ENCODE peak calls at places on chromosomes 16 and 17, in seven cellular contexts. One of them, this sample, is unnamed.

GRCh38 chr16:58155839-58156238 is 26.7 kb upstream of the CFAP20 start:
- DNase-seq in adrenal gland: no peak
- DNase-seq in AG04450: no peak
- DNase-seq in neural progenitor cell: no peak
- DNase-seq in foreskin fibroblast: no peak
- DNase-seq in endodermal cell: no peak
- DNase-seq in WERI-Rb-1: no peak
- DNase-seq in this sample: no peak

GRCh38 chr16:85586360-85587145 is 26.6 kb upstream of the GSE1 start:
- DNase-seq in adrenal gland: no peak
- DNase-seq in AG04450: no peak
- DNase-seq in neural progenitor cell: no peak
- DNase-seq in foreskin fibroblast: peak; percentile 76
- DNase-seq in endodermal cell: no peak
- DNase-seq in WERI-Rb-1: peak; percentile 40
- DNase-seq in this sample: no peak

GRCh38 chr16:77531741-77532140 is 96.9 kb upstream of the ADAMTS18 start:
- DNase-seq in adrenal gland: no peak
- DNase-seq in AG04450: no peak
- DNase-seq in neural progenitor cell: no peak
- DNase-seq in foreskin fibroblast: peak; percentile 83
- DNase-seq in endodermal cell: no peak
- DNase-seq in WERI-Rb-1: no peak
- DNase-seq in this sample: no peak

GRCh38 chr17:7884581-7885356 is 3.8 kb upstream of the CHD3 start:
- DNase-seq in adrenal gland: no peak
- DNase-seq in AG04450: no peak
- DNase-seq in neural progenitor cell: peak; percentile 48
- DNase-seq in foreskin fibroblast: peak; percentile 19
- DNase-seq in endodermal cell: peak; percentile 65
- DNase-seq in WERI-Rb-1: no peak
- DNase-seq in this sample: peak; percentile 8

GRCh38 chr17:28705074-28705659 is 6.5 kb downstream of the PROCA1 start:
- DNase-seq in adrenal gland: no peak
- DNase-seq in AG04450: no peak
- DNase-seq in neural progenitor cell: no peak
- DNase-seq in foreskin fibroblast: no peak
- DNase-seq in endodermal cell: no peak
- DNase-seq in WERI-Rb-1: no peak
- DNase-seq in this sample: no peak

GRCh38 chr16:27529962-27530361 is 19.8 kb downstream of the GTF3C1 start:
- DNase-seq in adrenal gland: no peak
- DNase-seq in AG04450: peak; percentile 24
- DNase-seq in neural progenitor cell: no peak
- DNase-seq in foreskin fibroblast: peak; percentile 86
- DNase-seq in endodermal cell: no peak
- DNase-seq in WERI-Rb-1: no peak
- DNase-seq in this sample: no peak

GRCh38 chr16:77223184-77223583 is 24.0 kb downstream of the SYCE1L start:
- DNase-seq in adrenal gland: no peak
- DNase-seq in AG04450: no peak
- DNase-seq in neural progenitor cell: peak; percentile 48
- DNase-seq in foreskin fibroblast: no peak
- DNase-seq in endodermal cell: peak; percentile 89
- DNase-seq in WERI-Rb-1: peak; percentile 60
- DNase-seq in this sample: no peak

GRCh38 chr17:6254036-6254435 is 180.9 kb downstream of the AIPL1 start:
- DNase-seq in adrenal gland: no peak
- DNase-seq in AG04450: no peak
- DNase-seq in neural progenitor cell: no peak
- DNase-seq in foreskin fibroblast: peak; percentile 20
- DNase-seq in endodermal cell: no peak
- DNase-seq in WERI-Rb-1: no peak
- DNase-seq in this sample: no peak

GRCh38 chr17:80877095-80877828 is 114.4 kb upstream of the CHMP6 start:
- DNase-seq in adrenal gland: peak; percentile 11
- DNase-seq in AG04450: no peak
- DNase-seq in neural progenitor cell: no peak
- DNase-seq in foreskin fibroblast: no peak
- DNase-seq in endodermal cell: peak; percentile 30
- DNase-seq in WERI-Rb-1: no peak
- DNase-seq in this sample: no peak

DNA sequence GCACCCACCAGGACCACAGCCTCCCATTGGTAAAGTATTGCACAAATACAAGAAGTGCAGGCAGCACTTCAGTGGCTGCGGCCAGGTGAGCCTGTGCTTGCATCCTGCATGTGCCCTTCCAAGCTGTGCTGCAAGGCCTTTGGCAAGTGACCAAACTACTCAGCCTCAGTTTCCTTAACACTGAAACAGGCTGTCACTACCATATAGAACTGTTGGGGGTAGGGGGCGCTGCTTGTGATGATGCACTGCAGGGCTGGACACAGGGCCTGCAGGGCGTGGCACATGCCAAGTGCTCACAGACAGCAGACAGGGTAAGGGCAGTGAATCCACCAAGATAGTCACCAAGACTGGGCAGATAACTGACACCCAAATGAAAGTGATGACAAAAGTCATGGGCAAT is 65.6 kb upstream of the SREBF1 start:
- DNase-seq in adrenal gland: no peak
- DNase-seq in AG04450: no peak
- DNase-seq in neural progenitor cell: no peak
- DNase-seq in foreskin fibroblast: no peak
- DNase-seq in endodermal cell: peak; percentile 57
- DNase-seq in WERI-Rb-1: no peak
- DNase-seq in this sample: no peak
- TF ChIP-seq CTCF in adrenal gland: no peak
- TF ChIP-seq CTCF in AG04450: no peak
- TF ChIP-seq CTCF in neural progenitor cell: no peak
- TF ChIP-seq CTCF in foreskin fibroblast: no peak
- TF ChIP-seq CTCF in endodermal cell: peak; percentile 43
- TF ChIP-seq CTCF in WERI-Rb-1: peak; percentile 9
- TF ChIP-seq CTCF in this sample: no peak

GRCh38 chr17:75854881-75855309 is 240 bp downstream of the WBP2 start:
- DNase-seq in adrenal gland: no peak
- DNase-seq in AG04450: no peak
- DNase-seq in neural progenitor cell: no peak
- DNase-seq in foreskin fibroblast: no peak
- DNase-seq in endodermal cell: no peak
- DNase-seq in WERI-Rb-1: no peak
- DNase-seq in this sample: no peak

GRCh38 chr17:75853410-75853809 is 1.7 kb downstream of the WBP2 start:
- DNase-seq in adrenal gland: peak; percentile 74
- DNase-seq in AG04450: no peak
- DNase-seq in neural progenitor cell: no peak
- DNase-seq in foreskin fibroblast: peak; percentile 63
- DNase-seq in endodermal cell: peak; percentile 52
- DNase-seq in WERI-Rb-1: no peak
- DNase-seq in this sample: no peak

GRCh38 chr17:75855310-75856061 is at the start of gene WBP2:
- DNase-seq in adrenal gland: peak; percentile 100
- DNase-seq in AG04450: peak; percentile 99
- DNase-seq in neural progenitor cell: peak; percentile 100
- DNase-seq in foreskin fibroblast: peak; percentile 100
- DNase-seq in endodermal cell: peak; percentile 100
- DNase-seq in WERI-Rb-1: peak; percentile 100
- DNase-seq in this sample: peak; percentile 95

GRCh38 chr17:75854111-75854748 is 905 bp downstream of the WBP2 start:
- DNase-seq in adrenal gland: peak; percentile 84
- DNase-seq in AG04450: no peak
- DNase-seq in neural progenitor cell: peak; percentile 32
- DNase-seq in foreskin fibroblast: peak; percentile 77
- DNase-seq in endodermal cell: peak; percentile 77
- DNase-seq in WERI-Rb-1: peak; percentile 76
- DNase-seq in this sample: no peak

GRCh38 chr17:75856062-75856681 is 1.0 kb upstream of the WBP2 start:
- DNase-seq in adrenal gland: peak; percentile 53
- DNase-seq in AG04450: no peak
- DNase-seq in neural progenitor cell: no peak
- DNase-seq in foreskin fibroblast: peak; percentile 40
- DNase-seq in endodermal cell: no peak
- DNase-seq in WERI-Rb-1: no peak
- DNase-seq in this sample: peak; percentile 25
- TF ChIP-seq CTCF in adrenal gland: no peak
- TF ChIP-seq CTCF in AG04450: peak; percentile 11
- TF ChIP-seq CTCF in neural progenitor cell: no peak
- TF ChIP-seq CTCF in foreskin fibroblast: no peak
- TF ChIP-seq CTCF in endodermal cell: no peak
- TF ChIP-seq CTCF in WERI-Rb-1: no peak
- TF ChIP-seq CTCF in this sample: no peak

DNA sequence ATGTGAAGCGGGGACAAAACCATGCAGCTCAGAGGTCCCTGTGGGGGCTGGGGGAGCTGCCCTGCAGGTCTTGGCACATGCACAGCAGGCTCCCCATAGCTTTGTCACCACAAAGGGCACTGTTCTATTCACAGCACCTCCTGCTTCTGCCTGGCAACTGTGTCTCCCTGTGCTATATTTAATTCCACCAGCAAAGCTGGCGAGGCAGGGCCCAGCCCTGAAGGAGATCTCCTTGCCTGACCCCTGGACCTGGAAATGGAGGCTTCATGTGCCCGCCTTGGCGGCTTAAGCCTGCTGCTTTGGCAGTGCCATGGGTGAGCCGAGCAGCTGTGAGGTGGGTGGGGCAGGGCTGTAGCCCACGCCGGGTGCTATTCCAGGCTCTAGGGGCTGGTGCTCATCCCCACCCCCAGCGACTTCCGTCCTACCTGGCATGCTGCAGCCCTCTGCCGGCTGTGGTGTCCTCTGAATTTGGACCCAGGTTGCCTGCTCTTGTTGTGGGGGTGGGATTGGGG is 6.8 kb downstream of the LDHD start:
- DNase-seq in adrenal gland: peak; percentile 79
- DNase-seq in AG04450: no peak
- DNase-seq in neural progenitor cell: no peak
- DNase-seq in foreskin fibroblast: no peak
- DNase-seq in endodermal cell: peak; percentile 58
- DNase-seq in WERI-Rb-1: no peak
- DNase-seq in this sample: peak; percentile 50
- TF ChIP-seq CTCF in adrenal gland: no peak
- TF ChIP-seq CTCF in AG04450: no peak
- TF ChIP-seq CTCF in neural progenitor cell: no peak
- TF ChIP-seq CTCF in foreskin fibroblast: no peak
- TF ChIP-seq CTCF in endodermal cell: no peak
- TF ChIP-seq CTCF in WERI-Rb-1: no peak
- TF ChIP-seq CTCF in this sample: no peak

GRCh38 chr17:39143552-39144093 is 7.8 kb downstream of the PLXDC1 start:
- DNase-seq in adrenal gland: no peak
- DNase-seq in AG04450: no peak
- DNase-seq in neural progenitor cell: no peak
- DNase-seq in foreskin fibroblast: peak; percentile 31
- DNase-seq in endodermal cell: no peak
- DNase-seq in WERI-Rb-1: no peak
- DNase-seq in this sample: no peak
- TF ChIP-seq CTCF in adrenal gland: no peak
- TF ChIP-seq CTCF in AG04450: no peak
- TF ChIP-seq CTCF in neural progenitor cell: no peak
- TF ChIP-seq CTCF in foreskin fibroblast: no peak
- TF ChIP-seq CTCF in endodermal cell: no peak
- TF ChIP-seq CTCF in WERI-Rb-1: no peak
- TF ChIP-seq CTCF in this sample: no peak

GRCh38 chr17:68320943-68321557 is 29.8 kb downstream of the ARSG start:
- DNase-seq in adrenal gland: no peak
- DNase-seq in AG04450: no peak
- DNase-seq in neural progenitor cell: no peak
- DNase-seq in foreskin fibroblast: no peak
- DNase-seq in endodermal cell: no peak
- DNase-seq in WERI-Rb-1: no peak
- DNase-seq in this sample: no peak
- TF ChIP-seq CTCF in adrenal gland: no peak
- TF ChIP-seq CTCF in AG04450: no peak
- TF ChIP-seq CTCF in neural progenitor cell: no peak
- TF ChIP-seq CTCF in foreskin fibroblast: no peak
- TF ChIP-seq CTCF in endodermal cell: no peak
- TF ChIP-seq CTCF in WERI-Rb-1: no peak
- TF ChIP-seq CTCF in this sample: no peak

DNA sequence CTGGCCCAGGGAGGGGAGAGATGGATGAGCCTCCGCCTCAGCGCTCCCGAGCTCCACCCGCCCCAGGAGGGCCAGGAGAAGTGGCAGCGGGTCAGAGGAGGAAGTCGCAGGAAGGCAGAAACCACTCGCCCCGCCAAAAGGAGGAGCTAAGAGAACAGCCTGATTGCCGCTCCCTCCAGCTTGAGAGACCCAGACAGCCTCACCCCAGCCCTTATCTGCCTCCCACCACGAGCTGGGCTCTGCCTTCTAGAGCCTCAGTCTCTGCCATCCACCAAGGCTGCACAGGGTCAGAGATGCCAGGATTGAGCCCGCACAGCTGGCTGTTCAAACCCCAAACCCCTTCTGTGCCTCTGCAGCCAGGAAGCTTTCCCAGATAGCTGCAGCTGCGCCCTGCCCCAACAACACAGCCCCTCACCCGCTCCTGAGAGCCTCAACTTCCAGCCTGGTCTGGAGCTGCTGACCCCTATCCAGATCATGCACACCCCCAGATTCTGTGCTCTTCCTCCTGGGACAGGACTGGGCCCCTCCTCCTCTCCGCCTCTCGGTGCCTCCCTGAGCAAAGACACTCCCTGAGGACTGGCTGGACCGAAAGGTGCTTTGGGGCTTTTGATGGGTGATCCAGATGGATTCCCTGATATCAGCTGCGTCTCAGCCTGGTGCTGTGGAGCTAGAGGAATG is 1.0 kb upstream of the ATP2A3 start:
- DNase-seq in adrenal gland: peak; percentile 76
- DNase-seq in AG04450: no peak
- DNase-seq in neural progenitor cell: peak; percentile 79
- DNase-seq in foreskin fibroblast: peak; percentile 64
- DNase-seq in endodermal cell: peak; percentile 95
- DNase-seq in WERI-Rb-1: peak; percentile 53
- DNase-seq in this sample: peak; percentile 56
- TF ChIP-seq CTCF in adrenal gland: no peak
- TF ChIP-seq CTCF in AG04450: no peak
- TF ChIP-seq CTCF in neural progenitor cell: no peak
- TF ChIP-seq CTCF in foreskin fibroblast: no peak
- TF ChIP-seq CTCF in endodermal cell: no peak
- TF ChIP-seq CTCF in WERI-Rb-1: no peak
- TF ChIP-seq CTCF in this sample: no peak

GRCh38 chr17:45108595-45109521 is 23.5 kb downstream of the PLCD3 start:
- DNase-seq in adrenal gland: peak; percentile 49
- DNase-seq in AG04450: no peak
- DNase-seq in neural progenitor cell: no peak
- DNase-seq in foreskin fibroblast: peak; percentile 48
- DNase-seq in endodermal cell: no peak
- DNase-seq in WERI-Rb-1: no peak
- DNase-seq in this sample: no peak
- TF ChIP-seq CTCF in adrenal gland: no peak
- TF ChIP-seq CTCF in AG04450: peak; percentile 7
- TF ChIP-seq CTCF in neural progenitor cell: no peak
- TF ChIP-seq CTCF in foreskin fibroblast: peak; percentile 22
- TF ChIP-seq CTCF in endodermal cell: no peak
- TF ChIP-seq CTCF in WERI-Rb-1: peak; percentile 27
- TF ChIP-seq CTCF in this sample: no peak

GRCh38 chr17:18143044-18143936 is 34.7 kb downstream of the MYO15A start:
- DNase-seq in adrenal gland: no peak
- DNase-seq in AG04450: no peak
- DNase-seq in neural progenitor cell: peak; percentile 81
- DNase-seq in foreskin fibroblast: peak; percentile 48
- DNase-seq in endodermal cell: peak; percentile 95
- DNase-seq in WERI-Rb-1: peak; percentile 50
- DNase-seq in this sample: no peak
- TF ChIP-seq CTCF in adrenal gland: no peak
- TF ChIP-seq CTCF in AG04450: peak; percentile 31
- TF ChIP-seq CTCF in neural progenitor cell: peak; percentile 66
- TF ChIP-seq CTCF in foreskin fibroblast: peak; percentile 25
- TF ChIP-seq CTCF in endodermal cell: peak; percentile 86
- TF ChIP-seq CTCF in WERI-Rb-1: peak; percentile 92
- TF ChIP-seq CTCF in this sample: no peak

GRCh38 chr16:73187163-73187562 is 139.2 kb upstream of the ZFHX3 start:
- DNase-seq in adrenal gland: no peak
- DNase-seq in AG04450: no peak
- DNase-seq in neural progenitor cell: no peak
- DNase-seq in foreskin fibroblast: no peak
- DNase-seq in endodermal cell: no peak
- DNase-seq in WERI-Rb-1: no peak
- DNase-seq in this sample: no peak
- TF ChIP-seq CTCF in adrenal gland: no peak
- TF ChIP-seq CTCF in AG04450: no peak
- TF ChIP-seq CTCF in neural progenitor cell: no peak
- TF ChIP-seq CTCF in foreskin fibroblast: no peak
- TF ChIP-seq CTCF in endodermal cell: no peak
- TF ChIP-seq CTCF in WERI-Rb-1: no peak
- TF ChIP-seq CTCF in this sample: no peak

This sample was measured in Calu3.